ENCODE peak calls at places on chromosomes 1 and 21, in five cellular contexts. One of them, this sample, is unnamed.

GRCh38 chr1:108663074-108663473 is 2.2 kb upstream of the HENMT1 start:
- DNase-seq in amniotic stem cell: no peak
- DNase-seq in stimulated activated CD8-positive, alpha-beta memory T cell treated with anti-CD3 and anti-CD28 coated beads, Interleukin-4, amount 100 ng/mL, for 1 hour: no peak
- DNase-seq in aorta: no peak
- DNase-seq in amygdala: no peak
- DNase-seq in this sample: no peak

GRCh38 chr1:207102146-207102545 is 1.9 kb upstream of the C4BPA start:
- DNase-seq in amniotic stem cell: no peak
- DNase-seq in stimulated activated CD8-positive, alpha-beta memory T cell treated with anti-CD3 and anti-CD28 coated beads, Interleukin-4, amount 100 ng/mL, for 1 hour: no peak
- DNase-seq in aorta: no peak
- DNase-seq in amygdala: no peak
- DNase-seq in this sample: no peak

GRCh38 chr1:200038645-200038986 is 11.1 kb downstream of the NR5A2 start:
- DNase-seq in amniotic stem cell: no peak
- DNase-seq in stimulated activated CD8-positive, alpha-beta memory T cell treated with anti-CD3 and anti-CD28 coated beads, Interleukin-4, amount 100 ng/mL, for 1 hour: no peak
- DNase-seq in aorta: no peak
- DNase-seq in amygdala: no peak
- DNase-seq in this sample: no peak

GRCh38 chr1:35539073-35539823 is 18.0 kb downstream of the KIAA0319L start:
- DNase-seq in amniotic stem cell: no peak
- DNase-seq in stimulated activated CD8-positive, alpha-beta memory T cell treated with anti-CD3 and anti-CD28 coated beads, Interleukin-4, amount 100 ng/mL, for 1 hour: no peak
- DNase-seq in aorta: no peak
- DNase-seq in amygdala: no peak
- DNase-seq in this sample: no peak

GRCh38 chr1:214143015-214143775 is 137.8 kb upstream of the SMYD2 start:
- DNase-seq in amniotic stem cell: no peak
- DNase-seq in stimulated activated CD8-positive, alpha-beta memory T cell treated with anti-CD3 and anti-CD28 coated beads, Interleukin-4, amount 100 ng/mL, for 1 hour: no peak
- DNase-seq in aorta: no peak
- DNase-seq in amygdala: no peak
- DNase-seq in this sample: no peak

GRCh38 chr1:32241011-32241763 is 5.8 kb upstream of the FAM167B start:
- DNase-seq in amniotic stem cell: no peak
- DNase-seq in stimulated activated CD8-positive, alpha-beta memory T cell treated with anti-CD3 and anti-CD28 coated beads, Interleukin-4, amount 100 ng/mL, for 1 hour: no peak
- DNase-seq in aorta: peak
- DNase-seq in amygdala: peak
- DNase-seq in this sample: no peak

GRCh38 chr1:8813016-8813763 is 4.2 kb downstream of the RERE start:
- DNase-seq in amniotic stem cell: no peak
- DNase-seq in stimulated activated CD8-positive, alpha-beta memory T cell treated with anti-CD3 and anti-CD28 coated beads, Interleukin-4, amount 100 ng/mL, for 1 hour: no peak
- DNase-seq in aorta: no peak
- DNase-seq in amygdala: no peak
- DNase-seq in this sample: no peak

GRCh38 chr1:9845914-9846313 is 22.1 kb upstream of the CLSTN1 start:
- DNase-seq in amniotic stem cell: no peak
- DNase-seq in stimulated activated CD8-positive, alpha-beta memory T cell treated with anti-CD3 and anti-CD28 coated beads, Interleukin-4, amount 100 ng/mL, for 1 hour: no peak
- DNase-seq in aorta: peak
- DNase-seq in amygdala: no peak
- DNase-seq in this sample: no peak

GRCh38 chr1:94738371-94738770 is 81.8 kb upstream of the SLC44A3 start:
- DNase-seq in amniotic stem cell: no peak
- DNase-seq in stimulated activated CD8-positive, alpha-beta memory T cell treated with anti-CD3 and anti-CD28 coated beads, Interleukin-4, amount 100 ng/mL, for 1 hour: no peak
- DNase-seq in aorta: no peak
- DNase-seq in amygdala: no peak
- DNase-seq in this sample: no peak

GRCh38 chr1:226653311-226653921 is 85.7 kb downstream of the ITPKB start:
- DNase-seq in amniotic stem cell: no peak
- DNase-seq in stimulated activated CD8-positive, alpha-beta memory T cell treated with anti-CD3 and anti-CD28 coated beads, Interleukin-4, amount 100 ng/mL, for 1 hour: peak
- DNase-seq in aorta: peak
- DNase-seq in amygdala: no peak
- DNase-seq in this sample: no peak

GRCh38 chr1:14983277-14983676 is 170.3 kb upstream of the TMEM51 start:
- DNase-seq in amniotic stem cell: no peak
- DNase-seq in stimulated activated CD8-positive, alpha-beta memory T cell treated with anti-CD3 and anti-CD28 coated beads, Interleukin-4, amount 100 ng/mL, for 1 hour: no peak
- DNase-seq in aorta: no peak
- DNase-seq in amygdala: no peak
- DNase-seq in this sample: no peak

GRCh38 chr21:15423676-15424445 is 305.9 kb upstream of the USP25 start:
- DNase-seq in amniotic stem cell: no peak
- DNase-seq in stimulated activated CD8-positive, alpha-beta memory T cell treated with anti-CD3 and anti-CD28 coated beads, Interleukin-4, amount 100 ng/mL, for 1 hour: no peak
- DNase-seq in aorta: no peak
- DNase-seq in amygdala: no peak
- DNase-seq in this sample: no peak

GRCh38 chr1:9630331-9631081 is 21.0 kb upstream of the PIK3CD start:
- DNase-seq in amniotic stem cell: no peak
- DNase-seq in stimulated activated CD8-positive, alpha-beta memory T cell treated with anti-CD3 and anti-CD28 coated beads, Interleukin-4, amount 100 ng/mL, for 1 hour: no peak
- DNase-seq in aorta: no peak
- DNase-seq in amygdala: no peak
- DNase-seq in this sample: no peak

GRCh38 chr1:168301664-168302320 is 21.1 kb downstream of the TBX19 start:
- DNase-seq in amniotic stem cell: peak
- DNase-seq in stimulated activated CD8-positive, alpha-beta memory T cell treated with anti-CD3 and anti-CD28 coated beads, Interleukin-4, amount 100 ng/mL, for 1 hour: no peak
- DNase-seq in aorta: no peak
- DNase-seq in amygdala: no peak
- DNase-seq in this sample: no peak

GRCh38 chr1:50474859-50475809 is 51.9 kb upstream of the DMRTA2 start:
- DNase-seq in amniotic stem cell: no peak
- DNase-seq in stimulated activated CD8-positive, alpha-beta memory T cell treated with anti-CD3 and anti-CD28 coated beads, Interleukin-4, amount 100 ng/mL, for 1 hour: no peak
- DNase-seq in aorta: no peak
- DNase-seq in amygdala: no peak
- DNase-seq in this sample: no peak

GRCh38 chr1:68229927-68230812 is 2.2 kb downstream of the WLS start:
- DNase-seq in amniotic stem cell: no peak
- DNase-seq in stimulated activated CD8-positive, alpha-beta memory T cell treated with anti-CD3 and anti-CD28 coated beads, Interleukin-4, amount 100 ng/mL, for 1 hour: no peak
- DNase-seq in aorta: no peak
- DNase-seq in amygdala: no peak
- DNase-seq in this sample: no peak

GRCh38 chr1:78606274-78606673 is 14.0 kb upstream of the IFI44L start:
- DNase-seq in amniotic stem cell: no peak
- DNase-seq in stimulated activated CD8-positive, alpha-beta memory T cell treated with anti-CD3 and anti-CD28 coated beads, Interleukin-4, amount 100 ng/mL, for 1 hour: no peak
- DNase-seq in aorta: no peak
- DNase-seq in amygdala: no peak
- DNase-seq in this sample: no peak

GRCh38 chr1:208731976-208732821 is 488.0 kb upstream of the PLXNA2 start:
- DNase-seq in amniotic stem cell: no peak
- DNase-seq in stimulated activated CD8-positive, alpha-beta memory T cell treated with anti-CD3 and anti-CD28 coated beads, Interleukin-4, amount 100 ng/mL, for 1 hour: no peak
- DNase-seq in aorta: no peak
- DNase-seq in amygdala: no peak
- DNase-seq in this sample: no peak

GRCh38 chr1:235090406-235091069 is 38.1 kb downstream of the TOMM20 start:
- DNase-seq in amniotic stem cell: no peak
- DNase-seq in stimulated activated CD8-positive, alpha-beta memory T cell treated with anti-CD3 and anti-CD28 coated beads, Interleukin-4, amount 100 ng/mL, for 1 hour: no peak
- DNase-seq in aorta: peak
- DNase-seq in amygdala: no peak
- DNase-seq in this sample: no peak

GRCh38 chr1:117609471-117609911 is 3.6 kb downstream of the TENT5C start:
- DNase-seq in amniotic stem cell: no peak
- DNase-seq in stimulated activated CD8-positive, alpha-beta memory T cell treated with anti-CD3 and anti-CD28 coated beads, Interleukin-4, amount 100 ng/mL, for 1 hour: no peak
- DNase-seq in aorta: peak
- DNase-seq in amygdala: no peak
- DNase-seq in this sample: no peak

GRCh38 chr1:109274533-109275476 is 8.1 kb downstream of the PSRC1 start:
- DNase-seq in amniotic stem cell: peak
- DNase-seq in stimulated activated CD8-positive, alpha-beta memory T cell treated with anti-CD3 and anti-CD28 coated beads, Interleukin-4, amount 100 ng/mL, for 1 hour: no peak
- DNase-seq in aorta: no peak
- DNase-seq in amygdala: peak
- DNase-seq in this sample: no peak

GRCh38 chr1:110130113-110130591 is 17.9 kb downstream of the UBL4B start:
- DNase-seq in amniotic stem cell: no peak
- DNase-seq in stimulated activated CD8-positive, alpha-beta memory T cell treated with anti-CD3 and anti-CD28 coated beads, Interleukin-4, amount 100 ng/mL, for 1 hour: no peak
- DNase-seq in aorta: no peak
- DNase-seq in amygdala: no peak
- DNase-seq in this sample: no peak

GRCh38 chr1:47262787-47263413 is 30.9 kb upstream of the TAL1 start:
- DNase-seq in amniotic stem cell: no peak
- DNase-seq in stimulated activated CD8-positive, alpha-beta memory T cell treated with anti-CD3 and anti-CD28 coated beads, Interleukin-4, amount 100 ng/mL, for 1 hour: peak
- DNase-seq in aorta: no peak
- DNase-seq in amygdala: no peak
- DNase-seq in this sample: no peak

GRCh38 chr1:5969168-5969567 is 23.1 kb downstream of the NPHP4 start:
- DNase-seq in amniotic stem cell: no peak
- DNase-seq in stimulated activated CD8-positive, alpha-beta memory T cell treated with anti-CD3 and anti-CD28 coated beads, Interleukin-4, amount 100 ng/mL, for 1 hour: no peak
- DNase-seq in aorta: no peak
- DNase-seq in amygdala: no peak
- DNase-seq in this sample: no peak

GRCh38 chr1:28358701-28359100 is 10.8 kb upstream of the PHACTR4 start:
- DNase-seq in amniotic stem cell: no peak
- DNase-seq in stimulated activated CD8-positive, alpha-beta memory T cell treated with anti-CD3 and anti-CD28 coated beads, Interleukin-4, amount 100 ng/mL, for 1 hour: no peak
- DNase-seq in aorta: no peak
- DNase-seq in amygdala: no peak
- DNase-seq in this sample: no peak

This sample was measured in cortex of kidney.